ENCODE peak calls at places on chromosomes 16 and 17, in five cellular contexts. X is fibroblast of the aortic adventitia, C is esophagus squamous epithelium, L is cardiac muscle cell, J is fibroblast of pulmonary artery. T is an unnamed sample.

GRCh38 chr17:81339502-81340296 is 44.6 kb upstream of the SLC38A10 start:
- DNase-seq in C (no peak), J (no peak), L (no peak), X (no peak), T (no peak)

GRCh38 chr16:85975421-85976100 is 76.6 kb downstream of the IRF8 start:
- DNase-seq in J (no peak), C (no peak), L (no peak), X (no peak), T (no peak)

GRCh38 chr16:87844809-87845208 is 24.5 kb downstream of the SLC7A5 start:
- DNase-seq in L (no peak), C (no peak), X (no peak), J (no peak), T (no peak)

GRCh38 chr17:56028837-56029236 is 124.4 kb upstream of the ANKFN1 start:
- DNase-seq in J (no peak), C (no peak), L (no peak), X (no peak), T (no peak)

GRCh38 chr17:82435103-82435502 is 15.4 kb downstream of the CYBC1 start:
- DNase-seq in L (no peak), C (no peak), J (no peak), X (no peak), T (no peak)

GRCh38 chr16:67257486-67258159 is 8.8 kb downstream of the SLC9A5 start:
- DNase-seq in L (no peak), X (no peak), C (no peak), J (no peak), T (no peak)

GRCh38 chr16:84618428-84619102 is 687 bp upstream of the COTL1 start:
- DNase-seq in C (no peak), X (peak; percentile 97), L (no peak), J (peak; percentile 92), T (peak; percentile 37)

GRCh38 chr17:34146440-34147043 is 108.5 kb upstream of the CCL2 start:
- DNase-seq in J (no peak), X (no peak), C (no peak), L (peak; percentile 52), T (peak; percentile 31)

GRCh38 chr17:3959295-3959899 is 4.8 kb downstream of the ATP2A3 start:
- DNase-seq in J (no peak), X (peak; percentile 34), C (no peak), L (no peak), T (no peak)

GRCh38 chr16:63745456-63745855 is 1376.4 kb downstream of the CDH11 start:
- DNase-seq in X (no peak), J (peak; percentile 59), L (no peak), C (no peak), T (no peak)

GRCh38 chr17:16477255-16477654 is 14.7 kb downstream of the LRRC75A start:
- DNase-seq in X (peak; percentile 91), C (no peak), J (peak; percentile 83), L (no peak), T (no peak)

GRCh38 chr17:82984751-82985435 is 94.5 kb upstream of the METRNL start:
- DNase-seq in L (no peak), C (no peak), J (no peak), X (no peak), T (no peak)

GRCh38 chr16:58094026-58094425 is 35.2 kb downstream of the CFAP20 start:
- DNase-seq in L (no peak), C (no peak), J (no peak), X (no peak), T (no peak)

GRCh38 chr17:7221281-7222092 is 1.7 kb downstream of the ACADVL start:
- DNase-seq in X (no peak), C (no peak), L (no peak), J (no peak), T (no peak)

GRCh38 chr17:52157603-52158449 is 688 bp downstream of the CA10 start:
- DNase-seq in J (no peak), L (no peak), X (no peak), C (no peak), T (no peak)

GRCh38 chr17:8120520-8121443 is 2.5 kb upstream of the ALOXE3 start:
- DNase-seq in X (peak; percentile 76), C (no peak), L (peak; percentile 76), J (peak; percentile 73), T (peak; percentile 64)

GRCh38 chr16:77213542-77214108 is 14.4 kb downstream of the SYCE1L start:
- DNase-seq in L (no peak), C (no peak), J (peak; percentile 87), X (peak; percentile 82), T (no peak)

GRCh38 chr17:49996495-49997255 is 1.7 kb upstream of the DLX3 start:
- DNase-seq in J (peak; percentile 33), C (no peak), X (peak; percentile 24), L (peak; percentile 80), T (peak; percentile 86)

GRCh38 chr17:57293077-57293476 is 36.8 kb downstream of the MSI2 start:
- DNase-seq in C (no peak), L (no peak), X (no peak), J (no peak), T (no peak)

GRCh38 chr17:49850772-49851386 is 3.0 kb upstream of the TAC4 start:
- DNase-seq in X (no peak), J (no peak), C (no peak), L (peak; percentile 37), T (no peak)

GRCh38 chr17:51456942-51457341 is 196.6 kb downstream of the UTP18 start:
- DNase-seq in L (no peak), X (no peak), C (no peak), J (no peak), T (no peak)

GRCh38 chr16:67169642-67170167 is 633 bp upstream of the NOL3 start:
- DNase-seq in C (no peak), X (no peak), J (no peak), L (peak; percentile 76), T (peak; percentile 86)

GRCh38 chr17:6843241-6843890 is 11.8 kb upstream of the TEKT1 start:
- DNase-seq in X (peak; percentile 75), C (no peak), L (peak; percentile 65), J (peak; percentile 76), T (no peak)

GRCh38 chr16:88591577-88592021 is 21.4 kb downstream of the ZC3H18 start:
- DNase-seq in L (no peak), X (peak; percentile 69), J (peak; percentile 11), C (peak; percentile 27), T (no peak)

GRCh38 chr17:72661093-72661944 is 431.2 kb downstream of the SLC39A11 start:
- DNase-seq in C (no peak), X (no peak), J (no peak), L (no peak), T (peak; percentile 22)

GRCh38 chr16:14473488-14473887 is 156.6 kb downstream of the PARN start:
- DNase-seq in C (no peak), L (no peak), J (no peak), X (no peak), T (no peak)

GRCh38 chr17:31834448-31834847 is 24.6 kb downstream of the COPRS start:
- DNase-seq in J (no peak), L (no peak), X (no peak), C (no peak), T (no peak)

GRCh38 chr17:8237886-8238285 is 10.0 kb downstream of the CTC1 start:
- DNase-seq in J (no peak), C (no peak), L (no peak), X (no peak), T (no peak)

GRCh38 chr17:44097110-44097810 is 26.2 kb downstream of the HDAC5 start:
- DNase-seq in C (no peak), X (peak; percentile 43), J (peak; percentile 40), L (no peak), T (no peak)
- TF ChIP-seq CTCF in C (no peak), X (no peak), J (no peak), L (no peak), T (no peak)

GRCh38 chr17:76420356-76421053 is 32.4 kb downstream of the UBE2O start:
- DNase-seq in X (no peak), J (no peak), L (no peak), C (no peak), T (no peak)
- TF ChIP-seq CTCF in X (no peak), J (no peak), L (no peak), C (no peak), T (no peak)

DNA sequence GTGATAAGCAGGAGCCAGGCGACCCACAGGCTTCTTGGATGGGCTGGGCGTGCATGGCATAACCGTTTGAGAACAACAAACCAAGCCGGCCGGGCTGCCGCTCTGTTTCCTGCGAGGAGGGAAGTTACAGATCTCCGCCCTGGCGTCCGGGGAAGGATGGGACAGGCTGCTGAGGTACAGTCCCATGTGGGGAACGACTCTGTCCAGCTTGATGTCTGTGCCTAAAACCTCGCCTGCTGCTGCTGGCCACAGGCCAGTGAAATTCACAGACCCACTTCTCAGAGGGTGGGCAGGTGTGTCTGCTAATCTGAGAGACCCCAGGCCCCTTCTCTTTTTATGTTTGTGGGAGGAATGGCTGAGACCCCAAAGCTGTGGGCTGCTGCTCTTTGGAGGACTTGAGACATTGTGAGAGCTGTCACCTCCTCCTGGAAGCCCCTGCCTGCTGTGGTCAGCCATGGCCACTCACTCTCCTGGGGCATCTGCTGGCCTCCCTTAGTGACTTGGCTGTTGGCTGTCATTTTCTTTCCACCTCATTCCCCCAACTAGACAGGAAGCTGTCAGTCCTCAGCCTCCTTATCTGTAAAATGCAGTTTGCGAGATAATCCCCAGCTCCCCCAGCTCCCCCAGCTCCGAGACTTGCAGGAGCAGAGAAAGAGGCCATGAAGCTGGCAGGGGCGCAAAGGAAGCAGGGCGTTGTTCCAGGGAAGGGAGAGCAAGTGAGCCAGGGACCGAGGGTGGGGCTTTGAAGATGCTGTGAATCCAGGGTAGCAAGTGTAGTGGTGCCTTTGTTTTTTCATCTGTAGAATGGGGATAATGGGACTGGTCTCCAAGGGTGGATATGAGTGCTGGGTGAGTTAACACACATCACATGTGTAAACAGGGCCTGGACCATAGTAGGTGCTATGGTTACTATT is 51.0 kb downstream of the CMIP start:
- DNase-seq in J (no peak), C (no peak), L (no peak), X (peak; percentile 31), T (no peak)
- TF ChIP-seq CTCF in J (no peak), C (peak; percentile 20), L (no peak), X (no peak), T (no peak)

GRCh38 chr16:4693296-4693955 is at the start of gene NUDT16L1:
- DNase-seq in L (peak; percentile 97), C (peak; percentile 86), X (peak; percentile 88), J (peak; percentile 94), T (peak; percentile 93)
- TF ChIP-seq CTCF in L (peak; percentile 3), C (peak; percentile 42), X (peak; percentile 10), J (no peak), T (peak; percentile 32)